ENCODE peak calls at places on chromosomes 2 and 18, in ten cellular contexts. One of them, this sample, is unnamed.

GRCh38 chr2:236123716-236124115 is 44.5 kb downstream of the GBX2 start:
- DNase-seq in activated naive CD8-positive, alpha-beta T cell treated with anti-CD3 and anti-CD28 coated beads, Interleukin-2, amount 50 U/mL, for 16 hours: no peak
- DNase-seq in left lung: peak; percentile 73
- DNase-seq in lower lobe of right lung: no peak
- DNase-seq in astrocyte of the spinal cord: no peak
- DNase-seq in activated B cell treated with CpG ODN at 0.5 μM for 24 hours: no peak
- DNase-seq in GM03348: no peak
- DNase-seq in progenitor cell of endocrine pancreas: no peak
- DNase-seq in Ammon's horn: no peak
- DNase-seq in HCEC 1CT: no peak
- DNase-seq in this sample: no peak

GRCh38 chr2:65782996-65783650 is 350.7 kb upstream of the SPRED2 start:
- DNase-seq in activated naive CD8-positive, alpha-beta T cell treated with anti-CD3 and anti-CD28 coated beads, Interleukin-2, amount 50 U/mL, for 16 hours: no peak
- DNase-seq in left lung: no peak
- DNase-seq in lower lobe of right lung: no peak
- DNase-seq in astrocyte of the spinal cord: no peak
- DNase-seq in activated B cell treated with CpG ODN at 0.5 μM for 24 hours: no peak
- DNase-seq in GM03348: no peak
- DNase-seq in progenitor cell of endocrine pancreas: no peak
- DNase-seq in Ammon's horn: no peak
- DNase-seq in HCEC 1CT: no peak
- DNase-seq in this sample: no peak

GRCh38 chr2:206098471-206098870 is 12.5 kb upstream of the INO80D start:
- DNase-seq in activated naive CD8-positive, alpha-beta T cell treated with anti-CD3 and anti-CD28 coated beads, Interleukin-2, amount 50 U/mL, for 16 hours: no peak
- DNase-seq in left lung: no peak
- DNase-seq in lower lobe of right lung: no peak
- DNase-seq in astrocyte of the spinal cord: no peak
- DNase-seq in activated B cell treated with CpG ODN at 0.5 μM for 24 hours: no peak
- DNase-seq in GM03348: no peak
- DNase-seq in progenitor cell of endocrine pancreas: no peak
- DNase-seq in Ammon's horn: no peak
- DNase-seq in HCEC 1CT: no peak
- DNase-seq in this sample: no peak

GRCh38 chr2:162106146-162106551 is 32.1 kb upstream of the DPP4 start:
- DNase-seq in activated naive CD8-positive, alpha-beta T cell treated with anti-CD3 and anti-CD28 coated beads, Interleukin-2, amount 50 U/mL, for 16 hours: no peak
- DNase-seq in left lung: no peak
- DNase-seq in lower lobe of right lung: no peak
- DNase-seq in astrocyte of the spinal cord: no peak
- DNase-seq in activated B cell treated with CpG ODN at 0.5 μM for 24 hours: no peak
- DNase-seq in GM03348: peak; percentile 59
- DNase-seq in progenitor cell of endocrine pancreas: no peak
- DNase-seq in Ammon's horn: no peak
- DNase-seq in HCEC 1CT: peak; percentile 79
- DNase-seq in this sample: no peak

GRCh38 chr18:3453540-3454364 is 3.8 kb downstream of the TGIF1 start:
- DNase-seq in activated naive CD8-positive, alpha-beta T cell treated with anti-CD3 and anti-CD28 coated beads, Interleukin-2, amount 50 U/mL, for 16 hours: no peak
- DNase-seq in left lung: no peak
- DNase-seq in lower lobe of right lung: peak; percentile 51
- DNase-seq in astrocyte of the spinal cord: peak; percentile 99
- DNase-seq in activated B cell treated with CpG ODN at 0.5 μM for 24 hours: no peak
- DNase-seq in GM03348: peak; percentile 64
- DNase-seq in progenitor cell of endocrine pancreas: no peak
- DNase-seq in Ammon's horn: peak; percentile 38
- DNase-seq in HCEC 1CT: peak; percentile 95
- DNase-seq in this sample: no peak

GRCh38 chr2:102841107-102841840 is 79.4 kb downstream of the TMEM182 start:
- DNase-seq in activated naive CD8-positive, alpha-beta T cell treated with anti-CD3 and anti-CD28 coated beads, Interleukin-2, amount 50 U/mL, for 16 hours: no peak
- DNase-seq in left lung: peak; percentile 37
- DNase-seq in lower lobe of right lung: peak; percentile 41
- DNase-seq in astrocyte of the spinal cord: peak; percentile 45
- DNase-seq in activated B cell treated with CpG ODN at 0.5 μM for 24 hours: no peak
- DNase-seq in GM03348: peak; percentile 79
- DNase-seq in progenitor cell of endocrine pancreas: peak; percentile 28
- DNase-seq in Ammon's horn: peak; percentile 77
- DNase-seq in HCEC 1CT: peak; percentile 41
- DNase-seq in this sample: peak; percentile 30

GRCh38 chr2:47041891-47042684 is 113.0 kb downstream of the STPG4 start:
- DNase-seq in activated naive CD8-positive, alpha-beta T cell treated with anti-CD3 and anti-CD28 coated beads, Interleukin-2, amount 50 U/mL, for 16 hours: no peak
- DNase-seq in left lung: no peak
- DNase-seq in lower lobe of right lung: no peak
- DNase-seq in astrocyte of the spinal cord: no peak
- DNase-seq in activated B cell treated with CpG ODN at 0.5 μM for 24 hours: no peak
- DNase-seq in GM03348: no peak
- DNase-seq in progenitor cell of endocrine pancreas: no peak
- DNase-seq in Ammon's horn: no peak
- DNase-seq in HCEC 1CT: peak; percentile 38
- DNase-seq in this sample: no peak

GRCh38 chr2:144942516-144943256 is 422.8 kb upstream of the ZEB2 start:
- DNase-seq in activated naive CD8-positive, alpha-beta T cell treated with anti-CD3 and anti-CD28 coated beads, Interleukin-2, amount 50 U/mL, for 16 hours: no peak
- DNase-seq in left lung: no peak
- DNase-seq in lower lobe of right lung: no peak
- DNase-seq in astrocyte of the spinal cord: peak; percentile 72
- DNase-seq in activated B cell treated with CpG ODN at 0.5 μM for 24 hours: no peak
- DNase-seq in GM03348: peak; percentile 50
- DNase-seq in progenitor cell of endocrine pancreas: no peak
- DNase-seq in Ammon's horn: no peak
- DNase-seq in HCEC 1CT: peak; percentile 74
- DNase-seq in this sample: no peak

GRCh38 chr2:207330912-207331311 is 165.2 kb upstream of the KLF7 start:
- DNase-seq in activated naive CD8-positive, alpha-beta T cell treated with anti-CD3 and anti-CD28 coated beads, Interleukin-2, amount 50 U/mL, for 16 hours: no peak
- DNase-seq in left lung: no peak
- DNase-seq in lower lobe of right lung: no peak
- DNase-seq in astrocyte of the spinal cord: peak; percentile 89
- DNase-seq in activated B cell treated with CpG ODN at 0.5 μM for 24 hours: no peak
- DNase-seq in GM03348: peak; percentile 73
- DNase-seq in progenitor cell of endocrine pancreas: no peak
- DNase-seq in Ammon's horn: no peak
- DNase-seq in HCEC 1CT: peak; percentile 97
- DNase-seq in this sample: no peak

GRCh38 chr2:128314348-128315121 is 4.1 kb downstream of the HS6ST1 start:
- DNase-seq in activated naive CD8-positive, alpha-beta T cell treated with anti-CD3 and anti-CD28 coated beads, Interleukin-2, amount 50 U/mL, for 16 hours: no peak
- DNase-seq in left lung: peak; percentile 45
- DNase-seq in lower lobe of right lung: peak; percentile 31
- DNase-seq in astrocyte of the spinal cord: no peak
- DNase-seq in activated B cell treated with CpG ODN at 0.5 μM for 24 hours: no peak
- DNase-seq in GM03348: no peak
- DNase-seq in progenitor cell of endocrine pancreas: no peak
- DNase-seq in Ammon's horn: peak; percentile 13
- DNase-seq in HCEC 1CT: no peak
- DNase-seq in this sample: no peak

GRCh38 chr18:75083761-75084160 is 125.2 kb downstream of the PTGR3 start:
- DNase-seq in activated naive CD8-positive, alpha-beta T cell treated with anti-CD3 and anti-CD28 coated beads, Interleukin-2, amount 50 U/mL, for 16 hours: no peak
- DNase-seq in left lung: no peak
- DNase-seq in lower lobe of right lung: no peak
- DNase-seq in astrocyte of the spinal cord: no peak
- DNase-seq in activated B cell treated with CpG ODN at 0.5 μM for 24 hours: no peak
- DNase-seq in GM03348: no peak
- DNase-seq in progenitor cell of endocrine pancreas: no peak
- DNase-seq in Ammon's horn: no peak
- DNase-seq in HCEC 1CT: no peak
- DNase-seq in this sample: no peak

GRCh38 chr2:176729706-176730569 is 460.7 kb downstream of the MTX2 start:
- DNase-seq in activated naive CD8-positive, alpha-beta T cell treated with anti-CD3 and anti-CD28 coated beads, Interleukin-2, amount 50 U/mL, for 16 hours: no peak
- DNase-seq in left lung: no peak
- DNase-seq in lower lobe of right lung: no peak
- DNase-seq in astrocyte of the spinal cord: peak; percentile 81
- DNase-seq in activated B cell treated with CpG ODN at 0.5 μM for 24 hours: no peak
- DNase-seq in GM03348: peak; percentile 60
- DNase-seq in progenitor cell of endocrine pancreas: no peak
- DNase-seq in Ammon's horn: peak; percentile 14
- DNase-seq in HCEC 1CT: no peak
- DNase-seq in this sample: no peak

GRCh38 chr2:175679231-175679630 is 322.8 kb downstream of the LNPK start:
- DNase-seq in activated naive CD8-positive, alpha-beta T cell treated with anti-CD3 and anti-CD28 coated beads, Interleukin-2, amount 50 U/mL, for 16 hours: no peak
- DNase-seq in left lung: no peak
- DNase-seq in lower lobe of right lung: no peak
- DNase-seq in astrocyte of the spinal cord: no peak
- DNase-seq in activated B cell treated with CpG ODN at 0.5 μM for 24 hours: no peak
- DNase-seq in GM03348: no peak
- DNase-seq in progenitor cell of endocrine pancreas: no peak
- DNase-seq in Ammon's horn: no peak
- DNase-seq in HCEC 1CT: no peak
- DNase-seq in this sample: no peak

GRCh38 chr2:127181851-127182250 is 38.2 kb downstream of the CYP27C1 start:
- DNase-seq in activated naive CD8-positive, alpha-beta T cell treated with anti-CD3 and anti-CD28 coated beads, Interleukin-2, amount 50 U/mL, for 16 hours: no peak
- DNase-seq in left lung: no peak
- DNase-seq in lower lobe of right lung: no peak
- DNase-seq in astrocyte of the spinal cord: no peak
- DNase-seq in activated B cell treated with CpG ODN at 0.5 μM for 24 hours: no peak
- DNase-seq in GM03348: no peak
- DNase-seq in progenitor cell of endocrine pancreas: no peak
- DNase-seq in Ammon's horn: no peak
- DNase-seq in HCEC 1CT: no peak
- DNase-seq in this sample: no peak

GRCh38 chr2:96962567-96963203 is 23.7 kb downstream of the FAM178B start:
- DNase-seq in activated naive CD8-positive, alpha-beta T cell treated with anti-CD3 and anti-CD28 coated beads, Interleukin-2, amount 50 U/mL, for 16 hours: peak; percentile 52
- DNase-seq in left lung: no peak
- DNase-seq in lower lobe of right lung: no peak
- DNase-seq in astrocyte of the spinal cord: no peak
- DNase-seq in activated B cell treated with CpG ODN at 0.5 μM for 24 hours: no peak
- DNase-seq in GM03348: no peak
- DNase-seq in progenitor cell of endocrine pancreas: no peak
- DNase-seq in Ammon's horn: no peak
- DNase-seq in HCEC 1CT: no peak
- DNase-seq in this sample: no peak

GRCh38 chr2:172693037-172693436 is 42.6 kb upstream of the RAPGEF4 start:
- DNase-seq in activated naive CD8-positive, alpha-beta T cell treated with anti-CD3 and anti-CD28 coated beads, Interleukin-2, amount 50 U/mL, for 16 hours: peak; percentile 17
- DNase-seq in left lung: no peak
- DNase-seq in lower lobe of right lung: no peak
- DNase-seq in astrocyte of the spinal cord: peak; percentile 98
- DNase-seq in activated B cell treated with CpG ODN at 0.5 μM for 24 hours: no peak
- DNase-seq in GM03348: peak; percentile 89
- DNase-seq in progenitor cell of endocrine pancreas: no peak
- DNase-seq in Ammon's horn: peak; percentile 43
- DNase-seq in HCEC 1CT: peak; percentile 97
- DNase-seq in this sample: peak; percentile 87

GRCh38 chr2:164028764-164029534 is 293.1 kb upstream of the FIGN start:
- DNase-seq in activated naive CD8-positive, alpha-beta T cell treated with anti-CD3 and anti-CD28 coated beads, Interleukin-2, amount 50 U/mL, for 16 hours: no peak
- DNase-seq in left lung: no peak
- DNase-seq in lower lobe of right lung: no peak
- DNase-seq in astrocyte of the spinal cord: peak; percentile 59
- DNase-seq in activated B cell treated with CpG ODN at 0.5 μM for 24 hours: no peak
- DNase-seq in GM03348: peak; percentile 36
- DNase-seq in progenitor cell of endocrine pancreas: no peak
- DNase-seq in Ammon's horn: no peak
- DNase-seq in HCEC 1CT: peak; percentile 7
- DNase-seq in this sample: peak; percentile 21

This sample was measured in HTR-8/SVneo.